ENCODE peak calls at places on chromosomes 11 and 22, in six cellular contexts. One of them, this sample, is unnamed.

GRCh38 chr11:125075900-125076317 is 12.8 kb downstream of the SLC37A2 start:
- DNase-seq in effector memory CD4-positive, alpha-beta T cell: no peak
- DNase-seq in ovary: no peak
- DNase-seq in fibroblast of pulmonary artery: peak
- DNase-seq in MV-4-11: no peak
- DNase-seq in activated CD4-positive, alpha-beta T cell treated with anti-CD3 and anti-CD28 coated beads, Interleukin-2, amount 50 U/mL, for 48 hours: no peak
- DNase-seq in this sample: peak

GRCh38 chr11:2734181-2735052 is 34.6 kb upstream of the KCNQ1OT1 start:
- DNase-seq in effector memory CD4-positive, alpha-beta T cell: no peak
- DNase-seq in ovary: no peak
- DNase-seq in fibroblast of pulmonary artery: no peak
- DNase-seq in MV-4-11: no peak
- DNase-seq in activated CD4-positive, alpha-beta T cell treated with anti-CD3 and anti-CD28 coated beads, Interleukin-2, amount 50 U/mL, for 48 hours: no peak
- DNase-seq in this sample: peak

GRCh38 chr22:44195189-44195871 is 14.6 kb downstream of the PARVG start:
- DNase-seq in effector memory CD4-positive, alpha-beta T cell: no peak
- DNase-seq in ovary: no peak
- DNase-seq in fibroblast of pulmonary artery: no peak
- DNase-seq in MV-4-11: no peak
- DNase-seq in activated CD4-positive, alpha-beta T cell treated with anti-CD3 and anti-CD28 coated beads, Interleukin-2, amount 50 U/mL, for 48 hours: no peak
- DNase-seq in this sample: no peak

GRCh38 chr11:71093783-71094182 is 158.6 kb downstream of the SHANK2 start:
- DNase-seq in effector memory CD4-positive, alpha-beta T cell: no peak
- DNase-seq in ovary: no peak
- DNase-seq in fibroblast of pulmonary artery: no peak
- DNase-seq in MV-4-11: no peak
- DNase-seq in activated CD4-positive, alpha-beta T cell treated with anti-CD3 and anti-CD28 coated beads, Interleukin-2, amount 50 U/mL, for 48 hours: no peak
- DNase-seq in this sample: no peak

GRCh38 chr11:16777576-16777975 is 39.1 kb downstream of the C11orf58 start:
- DNase-seq in effector memory CD4-positive, alpha-beta T cell: no peak
- DNase-seq in ovary: no peak
- DNase-seq in fibroblast of pulmonary artery: no peak
- DNase-seq in MV-4-11: no peak
- DNase-seq in activated CD4-positive, alpha-beta T cell treated with anti-CD3 and anti-CD28 coated beads, Interleukin-2, amount 50 U/mL, for 48 hours: no peak
- DNase-seq in this sample: no peak

GRCh38 chr22:50157976-50158375 is 12.6 kb upstream of the PANX2 start:
- DNase-seq in effector memory CD4-positive, alpha-beta T cell: no peak
- DNase-seq in ovary: peak
- DNase-seq in fibroblast of pulmonary artery: no peak
- DNase-seq in MV-4-11: no peak
- DNase-seq in activated CD4-positive, alpha-beta T cell treated with anti-CD3 and anti-CD28 coated beads, Interleukin-2, amount 50 U/mL, for 48 hours: no peak
- DNase-seq in this sample: no peak

GRCh38 chr22:49975543-49976389 is 15.2 kb downstream of the PIM3 start:
- DNase-seq in effector memory CD4-positive, alpha-beta T cell: no peak
- DNase-seq in ovary: peak
- DNase-seq in fibroblast of pulmonary artery: no peak
- DNase-seq in MV-4-11: no peak
- DNase-seq in activated CD4-positive, alpha-beta T cell treated with anti-CD3 and anti-CD28 coated beads, Interleukin-2, amount 50 U/mL, for 48 hours: peak
- DNase-seq in this sample: peak

GRCh38 chr11:48103621-48104561 is 112.7 kb upstream of the OR4B1 start:
- DNase-seq in effector memory CD4-positive, alpha-beta T cell: no peak
- DNase-seq in ovary: no peak
- DNase-seq in fibroblast of pulmonary artery: peak
- DNase-seq in MV-4-11: no peak
- DNase-seq in activated CD4-positive, alpha-beta T cell treated with anti-CD3 and anti-CD28 coated beads, Interleukin-2, amount 50 U/mL, for 48 hours: no peak
- DNase-seq in this sample: no peak

GRCh38 chr11:126484266-126484665 is 128.8 kb downstream of the ST3GAL4 start:
- DNase-seq in effector memory CD4-positive, alpha-beta T cell: no peak
- DNase-seq in ovary: no peak
- DNase-seq in fibroblast of pulmonary artery: peak
- DNase-seq in MV-4-11: no peak
- DNase-seq in activated CD4-positive, alpha-beta T cell treated with anti-CD3 and anti-CD28 coated beads, Interleukin-2, amount 50 U/mL, for 48 hours: no peak
- DNase-seq in this sample: peak

GRCh38 chr11:105073486-105074200 is 28.5 kb upstream of the CARD16 start:
- DNase-seq in effector memory CD4-positive, alpha-beta T cell: no peak
- DNase-seq in ovary: no peak
- DNase-seq in fibroblast of pulmonary artery: no peak
- DNase-seq in MV-4-11: no peak
- DNase-seq in activated CD4-positive, alpha-beta T cell treated with anti-CD3 and anti-CD28 coated beads, Interleukin-2, amount 50 U/mL, for 48 hours: no peak
- DNase-seq in this sample: no peak

GRCh38 chr11:105489431-105489830 is 120.4 kb upstream of the GRIA4 start:
- DNase-seq in effector memory CD4-positive, alpha-beta T cell: no peak
- DNase-seq in ovary: no peak
- DNase-seq in fibroblast of pulmonary artery: peak
- DNase-seq in MV-4-11: no peak
- DNase-seq in activated CD4-positive, alpha-beta T cell treated with anti-CD3 and anti-CD28 coated beads, Interleukin-2, amount 50 U/mL, for 48 hours: no peak
- DNase-seq in this sample: no peak

GRCh38 chr11:132632641-132633124 is 899.6 kb downstream of the OPCML start:
- DNase-seq in effector memory CD4-positive, alpha-beta T cell: no peak
- DNase-seq in ovary: no peak
- DNase-seq in fibroblast of pulmonary artery: peak
- DNase-seq in MV-4-11: no peak
- DNase-seq in activated CD4-positive, alpha-beta T cell treated with anti-CD3 and anti-CD28 coated beads, Interleukin-2, amount 50 U/mL, for 48 hours: no peak
- DNase-seq in this sample: peak

GRCh38 chr11:12845739-12846358 is 163.3 kb upstream of the RASSF10 start:
- DNase-seq in effector memory CD4-positive, alpha-beta T cell: no peak
- DNase-seq in ovary: peak
- DNase-seq in fibroblast of pulmonary artery: no peak
- DNase-seq in MV-4-11: no peak
- DNase-seq in activated CD4-positive, alpha-beta T cell treated with anti-CD3 and anti-CD28 coated beads, Interleukin-2, amount 50 U/mL, for 48 hours: no peak
- DNase-seq in this sample: peak

GRCh38 chr11:119652907-119653659 is 75.9 kb downstream of the NECTIN1 start:
- DNase-seq in effector memory CD4-positive, alpha-beta T cell: no peak
- DNase-seq in ovary: no peak
- DNase-seq in fibroblast of pulmonary artery: no peak
- DNase-seq in MV-4-11: no peak
- DNase-seq in activated CD4-positive, alpha-beta T cell treated with anti-CD3 and anti-CD28 coated beads, Interleukin-2, amount 50 U/mL, for 48 hours: no peak
- DNase-seq in this sample: no peak

GRCh38 chr11:102151784-102152525 is 41.7 kb downstream of the YAP1 start:
- DNase-seq in effector memory CD4-positive, alpha-beta T cell: no peak
- DNase-seq in ovary: no peak
- DNase-seq in fibroblast of pulmonary artery: no peak
- DNase-seq in MV-4-11: no peak
- DNase-seq in activated CD4-positive, alpha-beta T cell treated with anti-CD3 and anti-CD28 coated beads, Interleukin-2, amount 50 U/mL, for 48 hours: no peak
- DNase-seq in this sample: no peak

GRCh38 chr11:20024172-20024935 is 135.9 kb downstream of the DBX1 start:
- DNase-seq in effector memory CD4-positive, alpha-beta T cell: no peak
- DNase-seq in ovary: no peak
- DNase-seq in fibroblast of pulmonary artery: no peak
- DNase-seq in MV-4-11: no peak
- DNase-seq in activated CD4-positive, alpha-beta T cell treated with anti-CD3 and anti-CD28 coated beads, Interleukin-2, amount 50 U/mL, for 48 hours: no peak
- DNase-seq in this sample: no peak

GRCh38 chr11:61726775-61727174 is 25.7 kb upstream of the MYRF start:
- DNase-seq in effector memory CD4-positive, alpha-beta T cell: no peak
- DNase-seq in ovary: no peak
- DNase-seq in fibroblast of pulmonary artery: no peak
- DNase-seq in MV-4-11: no peak
- DNase-seq in activated CD4-positive, alpha-beta T cell treated with anti-CD3 and anti-CD28 coated beads, Interleukin-2, amount 50 U/mL, for 48 hours: no peak
- DNase-seq in this sample: no peak

GRCh38 chr11:131043251-131043650 is 127.0 kb upstream of the SNX19 start:
- DNase-seq in effector memory CD4-positive, alpha-beta T cell: no peak
- DNase-seq in ovary: no peak
- DNase-seq in fibroblast of pulmonary artery: no peak
- DNase-seq in MV-4-11: no peak
- DNase-seq in activated CD4-positive, alpha-beta T cell treated with anti-CD3 and anti-CD28 coated beads, Interleukin-2, amount 50 U/mL, for 48 hours: no peak
- DNase-seq in this sample: no peak

GRCh38 chr22:27137809-27138400 is 480.5 kb downstream of the MIAT start:
- DNase-seq in effector memory CD4-positive, alpha-beta T cell: no peak
- DNase-seq in ovary: no peak
- DNase-seq in fibroblast of pulmonary artery: no peak
- DNase-seq in MV-4-11: no peak
- DNase-seq in activated CD4-positive, alpha-beta T cell treated with anti-CD3 and anti-CD28 coated beads, Interleukin-2, amount 50 U/mL, for 48 hours: no peak
- DNase-seq in this sample: no peak

GRCh38 chr22:44659140-44659539 is 42.9 kb upstream of the PRR5 start:
- DNase-seq in effector memory CD4-positive, alpha-beta T cell: no peak
- DNase-seq in ovary: no peak
- DNase-seq in fibroblast of pulmonary artery: no peak
- DNase-seq in MV-4-11: no peak
- DNase-seq in activated CD4-positive, alpha-beta T cell treated with anti-CD3 and anti-CD28 coated beads, Interleukin-2, amount 50 U/mL, for 48 hours: no peak
- DNase-seq in this sample: no peak

GRCh38 chr11:68927280-68928107 is 23.8 kb downstream of the IGHMBP2 start:
- DNase-seq in effector memory CD4-positive, alpha-beta T cell: no peak
- DNase-seq in ovary: peak
- DNase-seq in fibroblast of pulmonary artery: peak
- DNase-seq in MV-4-11: peak
- DNase-seq in activated CD4-positive, alpha-beta T cell treated with anti-CD3 and anti-CD28 coated beads, Interleukin-2, amount 50 U/mL, for 48 hours: no peak
- DNase-seq in this sample: peak

GRCh38 chr11:2921261-2921660 is 8.0 kb downstream of the PHLDA2 start:
- DNase-seq in effector memory CD4-positive, alpha-beta T cell: no peak
- DNase-seq in ovary: no peak
- DNase-seq in fibroblast of pulmonary artery: no peak
- DNase-seq in MV-4-11: no peak
- DNase-seq in activated CD4-positive, alpha-beta T cell treated with anti-CD3 and anti-CD28 coated beads, Interleukin-2, amount 50 U/mL, for 48 hours: no peak
- DNase-seq in this sample: no peak

GRCh38 chr11:10386861-10387208 is 68.2 kb upstream of the AMPD3 start:
- DNase-seq in effector memory CD4-positive, alpha-beta T cell: no peak
- DNase-seq in ovary: no peak
- DNase-seq in fibroblast of pulmonary artery: no peak
- DNase-seq in MV-4-11: no peak
- DNase-seq in activated CD4-positive, alpha-beta T cell treated with anti-CD3 and anti-CD28 coated beads, Interleukin-2, amount 50 U/mL, for 48 hours: no peak
- DNase-seq in this sample: no peak

GRCh38 chr11:93963072-93963471 is 58.1 kb upstream of the HEPHL1 start:
- DNase-seq in effector memory CD4-positive, alpha-beta T cell: no peak
- DNase-seq in ovary: no peak
- DNase-seq in fibroblast of pulmonary artery: no peak
- DNase-seq in MV-4-11: no peak
- DNase-seq in activated CD4-positive, alpha-beta T cell treated with anti-CD3 and anti-CD28 coated beads, Interleukin-2, amount 50 U/mL, for 48 hours: no peak
- DNase-seq in this sample: no peak

GRCh38 chr11:120061036-120061760 is 76.7 kb downstream of the TRIM29 start:
- DNase-seq in effector memory CD4-positive, alpha-beta T cell: no peak
- DNase-seq in ovary: no peak
- DNase-seq in fibroblast of pulmonary artery: no peak
- DNase-seq in MV-4-11: no peak
- DNase-seq in activated CD4-positive, alpha-beta T cell treated with anti-CD3 and anti-CD28 coated beads, Interleukin-2, amount 50 U/mL, for 48 hours: no peak
- DNase-seq in this sample: peak

GRCh38 chr11:1290052-1291040 is 19.1 kb downstream of the TOLLIP start:
- DNase-seq in effector memory CD4-positive, alpha-beta T cell: no peak
- DNase-seq in ovary: peak
- DNase-seq in fibroblast of pulmonary artery: no peak
- DNase-seq in MV-4-11: no peak
- DNase-seq in activated CD4-positive, alpha-beta T cell treated with anti-CD3 and anti-CD28 coated beads, Interleukin-2, amount 50 U/mL, for 48 hours: no peak
- DNase-seq in this sample: no peak

GRCh38 chr11:26297179-26297970 is 34.6 kb upstream of the ANO3 start:
- DNase-seq in effector memory CD4-positive, alpha-beta T cell: no peak
- DNase-seq in ovary: no peak
- DNase-seq in fibroblast of pulmonary artery: peak
- DNase-seq in MV-4-11: peak
- DNase-seq in activated CD4-positive, alpha-beta T cell treated with anti-CD3 and anti-CD28 coated beads, Interleukin-2, amount 50 U/mL, for 48 hours: no peak
- DNase-seq in this sample: peak

This sample was measured in amniotic epithelial cell.